ENCODE peak calls at places on chromosomes 11 and 22, in seven cellular contexts. C is HCT116, K is HepG2, I is K562, L is GM12878, M is H1, N is SK-N-SH. H is an unnamed sample.

GRCh38 chr22:44129614-44129976 is 51.1 kb upstream of the PARVG start:
- DNase-seq in C (no peak), K (no peak), I (peak), L (no peak), M (no peak), N (peak), H (no peak)

GRCh38 chr11:120372296-120372695 is 36.1 kb downstream of the ARHGEF12 start:
- DNase-seq in C (no peak), K (peak), I (no peak), L (no peak), M (no peak), N (no peak), H (no peak)

GRCh38 chr22:25050566-25050965 is 98.0 kb downstream of the KIAA1671 start:
- DNase-seq in C (no peak), K (no peak), I (no peak), L (no peak), M (no peak), N (no peak), H (no peak)

GRCh38 chr11:13290221-13290980 is 12.8 kb downstream of the BMAL1 start:
- DNase-seq in C (no peak), K (no peak), I (no peak), L (no peak), M (no peak), N (no peak), H (no peak)

GRCh38 chr11:20634044-20634443 is 34.6 kb downstream of the SLC6A5 start:
- DNase-seq in C (peak), K (no peak), I (peak), L (no peak), M (no peak), N (no peak), H (peak)

GRCh38 chr11:44728491-44728910 is 1.7 kb downstream of the TSPAN18 start:
- DNase-seq in C (no peak), K (no peak), I (no peak), L (no peak), M (peak), N (peak), H (no peak)

GRCh38 chr11:62713343-62713742 is 5.9 kb downstream of the GNG3 start:
- DNase-seq in C (no peak), K (no peak), I (peak), L (no peak), M (no peak), N (no peak), H (no peak)

GRCh38 chr22:50129121-50129734 is 39.4 kb downstream of the MOV10L1 start:
- DNase-seq in C (no peak), K (no peak), I (no peak), L (no peak), M (no peak), N (no peak), H (peak)

GRCh38 chr22:29756341-29756740 is 10.5 kb downstream of the ZMAT5 start:
- DNase-seq in C (no peak), K (no peak), I (no peak), L (no peak), M (no peak), N (no peak), H (no peak)

GRCh38 chr11:57461841-57462489 is 1.6 kb downstream of the RTN4RL2 start:
- DNase-seq in C (no peak), K (no peak), I (no peak), L (no peak), M (no peak), N (no peak), H (no peak)

GRCh38 chr11:45936655-45937054 is 14.2 kb downstream of the LARGE2 start:
- DNase-seq in C (no peak), K (no peak), I (no peak), L (no peak), M (no peak), N (no peak), H (no peak)

DNA sequence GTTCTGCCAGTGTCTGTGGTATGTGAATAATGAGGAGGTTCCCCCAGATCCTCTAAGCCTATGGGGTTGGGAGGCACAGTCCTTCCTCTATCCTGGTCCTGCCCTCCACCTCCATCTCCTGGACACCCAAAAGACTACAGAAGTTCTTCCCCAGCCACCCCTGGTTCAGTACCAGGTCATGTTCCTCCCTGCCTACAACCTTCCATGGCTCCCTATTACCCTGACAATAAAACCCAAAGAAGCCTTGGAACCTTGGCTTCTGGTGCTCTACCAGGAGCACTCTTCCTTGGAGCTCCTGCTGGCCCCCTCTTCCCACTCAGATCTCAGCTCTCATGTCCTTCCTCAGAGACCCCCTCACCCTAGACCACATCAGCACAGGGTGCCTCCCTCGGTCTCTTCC is 12.9 kb downstream of the TRPM5 start:
- DNase-seq in C (no peak), K (no peak), I (no peak), L (no peak), M (no peak), N (no peak), H (no peak)
- TF ChIP-seq JUND in C (no peak), K (no peak), I (no peak), L (no peak), M (no peak), N (no peak), H (no peak)

DNA sequence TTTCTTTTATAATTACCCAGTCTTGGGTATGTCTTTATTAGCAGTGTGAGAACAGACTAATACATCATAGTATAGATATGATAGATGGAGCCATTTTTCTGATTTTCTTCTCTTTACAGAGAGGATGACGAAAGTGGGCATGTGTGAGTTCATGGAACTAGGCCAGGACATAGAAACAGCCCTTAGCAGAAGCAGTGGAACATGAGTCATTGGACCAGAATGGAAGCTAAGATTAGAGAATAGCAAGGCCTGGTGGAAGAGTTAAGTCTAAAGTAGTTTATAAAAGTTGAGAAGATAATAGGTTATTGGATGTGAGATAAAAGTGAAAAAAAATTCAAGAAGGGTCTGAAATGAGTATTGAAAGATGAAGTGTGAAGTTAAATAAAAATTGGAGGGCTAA is 97.0 kb upstream of the MPPED2 start:
- DNase-seq in C (no peak), K (no peak), I (no peak), L (no peak), M (no peak), N (no peak), H (no peak)
- TF ChIP-seq JUND in C (no peak), K (no peak), I (no peak), L (no peak), M (no peak), N (no peak), H (no peak)

GRCh38 chr22:21972806-21973205 is 9.8 kb downstream of the TOP3B start:
- DNase-seq in C (no peak), K (no peak), I (no peak), L (no peak), M (no peak), N (no peak), H (no peak)

GRCh38 chr22:21971858-21972275 is 10.7 kb downstream of the TOP3B start:
- DNase-seq in C (no peak), K (no peak), I (no peak), L (no peak), M (no peak), N (no peak), H (no peak)

GRCh38 chr22:21970800-21971617 is 11.6 kb downstream of the TOP3B start:
- DNase-seq in C (no peak), K (no peak), I (no peak), L (no peak), M (no peak), N (no peak), H (no peak)

GRCh38 chr22:21974058-21974649 is 8.4 kb downstream of the TOP3B start:
- DNase-seq in C (no peak), K (no peak), I (no peak), L (no peak), M (no peak), N (no peak), H (no peak)

DNA sequence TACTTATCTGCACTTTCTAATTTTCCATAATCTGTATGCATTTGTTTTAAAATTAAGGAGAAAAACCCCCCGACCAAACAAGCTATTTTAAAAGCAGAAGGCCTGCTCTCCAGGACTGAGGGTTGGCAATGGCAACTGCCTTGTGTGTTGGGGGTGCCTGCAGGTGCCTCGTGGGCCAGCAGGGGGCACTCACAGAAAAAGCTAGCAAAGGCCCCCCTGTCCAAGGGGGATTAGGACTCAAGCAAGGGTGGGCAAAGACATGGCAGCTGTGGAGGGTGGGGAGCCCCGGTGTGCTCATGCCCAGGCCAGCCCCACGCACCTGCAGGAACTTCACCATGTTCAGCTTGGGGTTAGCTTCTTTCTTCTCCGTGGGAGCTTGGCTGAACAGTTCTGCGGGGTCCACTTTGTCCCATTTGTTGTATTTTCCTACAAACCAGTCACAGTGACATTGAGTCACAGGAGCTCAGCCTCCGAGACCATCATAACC is 10.3 kb downstream of the TOP3B start:
- DNase-seq in C (no peak), K (peak), I (peak), L (no peak), M (peak), N (peak), H (peak)
- TF ChIP-seq JUND in C (no peak), K (no peak), I (peak), L (no peak), M (no peak), N (no peak), H (no peak)

GRCh38 chr11:30311189-30311588 is 11.7 kb upstream of the ARL14EP start:
- DNase-seq in C (no peak), K (no peak), I (no peak), L (no peak), M (no peak), N (no peak), H (no peak)

GRCh38 chr11:30316237-30316636 is 6.7 kb upstream of the ARL14EP start:
- DNase-seq in C (no peak), K (no peak), I (no peak), L (no peak), M (no peak), N (no peak), H (no peak)

GRCh38 chr11:30314625-30315024 is 8.3 kb upstream of the ARL14EP start:
- DNase-seq in C (no peak), K (no peak), I (no peak), L (no peak), M (no peak), N (no peak), H (no peak)

GRCh38 chr11:30312243-30312642 is 10.7 kb upstream of the ARL14EP start:
- DNase-seq in C (no peak), K (no peak), I (no peak), L (no peak), M (no peak), N (no peak), H (no peak)

GRCh38 chr11:30313580-30313979 is 9.3 kb upstream of the ARL14EP start:
- DNase-seq in C (no peak), K (no peak), I (no peak), L (no peak), M (no peak), N (no peak), H (no peak)
- TF ChIP-seq JUND in C (no peak), K (no peak), I (no peak), L (no peak), M (no peak), N (no peak), H (no peak)

DNA sequence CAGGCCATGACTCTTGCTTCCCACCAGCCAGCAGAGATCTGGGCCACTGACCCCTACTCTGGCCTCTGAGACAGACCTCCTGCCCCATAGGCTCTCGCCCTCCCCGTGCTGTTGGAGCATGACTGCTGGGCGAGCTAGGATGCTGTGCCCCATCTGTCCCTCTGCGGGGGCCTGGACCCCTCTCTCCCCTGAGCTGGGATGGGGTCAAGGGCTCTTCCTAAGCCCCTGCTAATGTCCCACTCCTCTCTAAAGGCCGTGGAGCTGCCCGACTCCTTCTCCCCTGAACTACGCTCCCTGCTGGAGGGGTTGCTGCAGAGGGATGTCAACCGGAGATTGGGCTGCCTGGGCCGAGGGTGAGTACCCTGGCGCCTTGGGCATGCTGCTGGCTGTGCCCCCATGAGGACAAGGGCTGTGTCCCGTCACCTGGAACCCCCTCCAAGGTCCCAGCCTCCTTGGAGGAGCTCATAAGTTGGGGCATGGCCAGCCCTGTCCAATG is 6.2 kb upstream of the ANKRD13D start:
- DNase-seq in C (no peak), K (no peak), I (no peak), L (no peak), M (no peak), N (no peak), H (no peak)
- TF ChIP-seq JUND in C (no peak), K (no peak), I (no peak), L (no peak), M (no peak), N (no peak), H (no peak)

DNA sequence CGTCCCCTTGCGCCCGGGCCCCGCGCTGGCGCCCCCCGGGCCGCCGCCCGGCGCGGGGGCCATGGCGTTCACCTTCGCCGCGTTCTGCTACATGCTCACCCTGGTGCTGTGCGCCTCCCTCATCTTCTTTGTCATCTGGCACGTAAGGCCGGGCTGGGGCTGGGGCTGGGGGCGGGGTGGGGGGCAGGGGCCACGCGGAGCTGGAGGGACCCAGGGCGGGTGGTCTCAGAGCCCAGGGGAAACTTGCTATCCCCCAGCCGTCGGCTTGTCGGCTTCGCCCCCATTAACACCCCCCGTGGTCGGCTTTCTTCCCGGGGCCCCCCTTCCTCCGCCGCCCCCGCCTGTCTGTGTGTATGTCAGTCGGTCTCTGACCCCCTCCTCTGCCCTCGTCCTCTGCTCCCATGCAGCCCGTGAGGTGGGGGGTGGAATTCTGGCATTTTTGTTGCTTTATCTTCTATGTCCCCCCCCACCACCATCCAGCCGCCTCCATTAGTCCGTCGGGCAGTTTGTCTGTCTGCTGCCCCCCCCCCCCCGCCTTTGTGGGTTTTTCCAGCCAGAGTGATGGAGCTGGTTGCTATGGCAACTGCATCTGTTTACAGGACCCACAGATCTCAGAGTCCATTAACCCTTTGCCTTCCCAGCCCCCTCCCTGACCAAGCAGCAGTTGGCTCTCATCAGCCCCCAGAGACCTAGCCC is 569 bp downstream of the CNIH2 start:
- DNase-seq in C (no peak), K (no peak), I (peak), L (no peak), M (no peak), N (peak), H (no peak)
- TF ChIP-seq JUND in C (no peak), K (no peak), I (no peak), L (no peak), M (no peak), N (no peak), H (no peak)

DNA sequence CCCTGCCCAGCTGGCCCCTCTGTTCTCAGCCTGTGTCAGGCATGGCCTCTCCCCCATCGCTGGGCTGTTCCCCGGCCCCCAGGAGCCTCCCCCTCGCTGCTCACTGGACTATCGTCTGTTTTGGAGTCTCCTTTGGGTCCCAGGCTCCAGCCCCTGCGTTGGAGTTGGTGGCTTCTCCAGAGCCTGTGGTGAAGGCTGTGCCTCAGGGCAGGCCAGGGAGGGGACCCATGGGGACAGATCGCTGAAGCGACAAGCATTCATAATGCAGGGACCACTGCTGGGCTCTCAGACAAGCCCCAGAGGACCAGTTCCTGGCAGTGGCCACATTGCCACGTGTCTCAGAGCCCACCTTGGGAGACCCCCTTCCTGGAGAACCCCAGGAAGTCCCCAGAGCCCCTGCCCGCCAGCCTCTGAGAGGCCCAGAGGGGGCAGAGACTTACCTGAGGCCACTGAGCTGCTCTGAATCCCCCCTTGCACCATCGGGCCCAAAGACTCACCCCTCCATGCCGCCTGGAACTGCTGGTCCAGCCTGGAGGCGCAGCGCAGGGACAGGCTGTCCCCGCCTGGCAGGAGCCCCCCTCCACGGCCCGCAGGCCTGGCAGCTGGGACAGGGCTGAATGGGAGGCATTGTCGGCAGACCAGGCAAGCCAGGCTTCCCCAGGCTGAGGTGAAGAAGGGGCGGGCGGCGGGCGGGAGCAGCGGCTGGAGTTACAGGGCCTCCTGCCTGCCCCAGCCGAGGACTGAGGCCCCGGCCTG is at the start of gene CHADL:
- DNase-seq in C (no peak), K (peak), I (no peak), L (no peak), M (no peak), N (peak), H (no peak)
- TF ChIP-seq JUND in C (no peak), K (no peak), I (no peak), L (no peak), M (no peak), N (no peak), H (no peak)

GRCh38 chr22:19815823-19816290 is 38.8 kb downstream of the GNB1L start:
- DNase-seq in C (no peak), K (no peak), I (no peak), L (no peak), M (peak), N (no peak), H (no peak)
- TF ChIP-seq JUND in C (no peak), K (no peak), I (no peak), L (no peak), M (no peak), N (no peak), H (no peak)

GRCh38 chr22:46730568-46731245 is 7.3 kb downstream of the CERK start:
- DNase-seq in C (no peak), K (no peak), I (no peak), L (no peak), M (no peak), N (peak), H (no peak)
- TF ChIP-seq JUND in C (no peak), K (no peak), I (no peak), L (no peak), M (no peak), N (no peak), H (no peak)